ENCODE peak calls at places on chromosomes 16 and 17, in seven cellular contexts. D is Ammon's horn, F is NCI-H2107, K is amygdala, Q is heart left ventricle, R is NCI-H1694 treated with DMSO at 0.1 percent for 48 hours, J is Kasumi-1. Z is an unnamed sample.

GRCh38 chr17:15406081-15406480 is 61.3 kb downstream of the CDRT4 start:
- DNase-seq in D (no peak), R (no peak), J (no peak), F (no peak), Q (no peak), K (no peak), Z (no peak)

GRCh38 chr17:78957076-78957475 is 22.6 kb downstream of the LGALS3BP start:
- DNase-seq in K (no peak), J (no peak), D (no peak), Q (no peak), R (no peak), F (no peak), Z (no peak)

GRCh38 chr16:4314532-4315184 is 1.2 kb upstream of the GLIS2 start:
- DNase-seq in F (no peak), Q (no peak), R (peak; percentile 41), D (no peak), J (no peak), K (no peak), Z (no peak)

GRCh38 chr16:67915831-67916723 is 15.6 kb downstream of the CTRL start:
- DNase-seq in R (no peak), F (no peak), K (no peak), J (no peak), Q (no peak), D (peak; percentile 1), Z (peak; percentile 43)

GRCh38 chr16:54434859-54435258 is 148.3 kb upstream of the IRX3 start:
- DNase-seq in F (no peak), J (no peak), D (no peak), K (no peak), Q (no peak), R (no peak), Z (no peak)

GRCh38 chr17:49819118-49819517 is 28.8 kb downstream of the TAC4 start:
- DNase-seq in F (no peak), D (no peak), K (no peak), J (no peak), Q (no peak), R (no peak), Z (no peak)

GRCh38 chr16:30369091-30369937 is 980 bp downstream of the TBC1D10B start:
- DNase-seq in K (no peak), D (no peak), J (no peak), F (no peak), Q (no peak), R (no peak), Z (no peak)

GRCh38 chr17:8393470-8394231 is 4.0 kb downstream of the RNF222 start:
- DNase-seq in Q (no peak), F (no peak), K (no peak), R (no peak), J (no peak), D (no peak), Z (no peak)

GRCh38 chr17:57380055-57380356 is 123.7 kb downstream of the MSI2 start:
- DNase-seq in J (no peak), D (no peak), Q (no peak), F (no peak), K (no peak), R (no peak), Z (no peak)

GRCh38 chr16:2987854-2988253 is 7.6 kb upstream of the PKMYT1 start:
- DNase-seq in F (no peak), K (no peak), J (no peak), D (no peak), R (peak; percentile 59), Q (no peak), Z (no peak)

GRCh38 chr17:42251115-42251514 is 25.1 kb downstream of the STAT5B start:
- DNase-seq in D (no peak), F (no peak), R (no peak), Q (no peak), K (no peak), J (peak; percentile 20), Z (no peak)

GRCh38 chr17:63189930-63190329 is 223.9 kb downstream of the TANC2 start:
- DNase-seq in K (no peak), F (no peak), J (no peak), Q (no peak), R (no peak), D (no peak), Z (no peak)

GRCh38 chr17:76943781-76944213 is 75.6 kb downstream of the MGAT5B start:
- DNase-seq in J (no peak), K (no peak), F (peak; percentile 10), R (peak; percentile 61), Q (no peak), D (no peak), Z (no peak)

GRCh38 chr17:79949646-79950292 is 85.9 kb downstream of the TBC1D16 start:
- DNase-seq in R (no peak), J (no peak), Q (no peak), D (no peak), K (no peak), F (no peak), Z (no peak)

GRCh38 chr16:1093284-1094123 is 2.5 kb downstream of the C1QTNF8 start:
- DNase-seq in Q (no peak), D (no peak), R (no peak), J (no peak), K (no peak), F (no peak), Z (no peak)

GRCh38 chr17:19317359-19318095 is 45.0 kb downstream of the B9D1 start:
- DNase-seq in R (no peak), D (peak; percentile 98), J (no peak), F (no peak), Q (peak; percentile 87), K (peak; percentile 90), Z (no peak)

GRCh38 chr17:78763561-78763960 is 18.5 kb downstream of the CYTH1 start:
- DNase-seq in F (no peak), Q (no peak), K (no peak), J (no peak), D (no peak), R (no peak), Z (no peak)

GRCh38 chr17:63753215-63753614 is 11.6 kb upstream of the STRADA start:
- DNase-seq in F (no peak), D (no peak), Q (no peak), R (no peak), K (no peak), J (no peak), Z (no peak)

GRCh38 chr16:78832100-78832499 is 732.6 kb downstream of the WWOX start:
- DNase-seq in K (no peak), Q (no peak), J (no peak), D (no peak), R (no peak), F (no peak), Z (no peak)

GRCh38 chr16:66525396-66526180 is 24.3 kb downstream of the TK2 start:
- DNase-seq in R (no peak), D (no peak), J (no peak), Q (no peak), F (no peak), K (no peak), Z (no peak)

GRCh38 chr16:52561910-52562741 is 15.2 kb upstream of the TOX3 start:
- DNase-seq in K (no peak), D (no peak), R (no peak), J (no peak), Q (no peak), F (peak; percentile 37), Z (peak; percentile 75)

GRCh38 chr17:1413281-1413791 is 13.3 kb upstream of the YWHAE start:
- DNase-seq in Q (peak; percentile 72), R (no peak), D (no peak), J (no peak), K (no peak), F (no peak), Z (peak; percentile 27)

GRCh38 chr16:68823401-68823800 is 19.9 kb upstream of the TANGO6 start:
- DNase-seq in D (no peak), R (no peak), Q (no peak), F (no peak), K (no peak), J (no peak), Z (no peak)

GRCh38 chr17:59190806-59191205 is 19.0 kb upstream of the SMG8 start:
- DNase-seq in F (no peak), D (no peak), Q (no peak), J (no peak), R (no peak), K (no peak), Z (no peak)

GRCh38 chr17:52660692-52661091 is 502.2 kb upstream of the CA10 start:
- DNase-seq in R (no peak), J (no peak), D (peak; percentile 8), F (no peak), K (no peak), Q (no peak), Z (no peak)

GRCh38 chr16:10964039-10964890 is 19.9 kb downstream of the CLEC16A start:
- DNase-seq in D (peak; percentile 90), R (peak; percentile 70), K (peak; percentile 37), Q (peak; percentile 90), F (peak; percentile 85), J (peak; percentile 40), Z (peak; percentile 82)

GRCh38 chr16:11087691-11088431 is 143.5 kb downstream of the CLEC16A start:
- DNase-seq in R (no peak), K (no peak), Q (no peak), F (no peak), J (no peak), D (no peak), Z (no peak)

GRCh38 chr16:66265106-66265415 is 101.4 kb upstream of the CDH5 start:
- DNase-seq in D (no peak), R (no peak), J (no peak), F (no peak), K (no peak), Q (no peak), Z (no peak)

GRCh38 chr17:1232331-1232730 is 37.9 kb upstream of the BHLHA9 start:
- DNase-seq in J (no peak), F (no peak), Q (no peak), D (no peak), R (no peak), K (no peak), Z (no peak)

GRCh38 chr16:87496101-87496801 is 3.4 kb upstream of the ZCCHC14 start:
- DNase-seq in F (no peak), K (no peak), Q (no peak), J (no peak), D (no peak), R (no peak), Z (no peak)

GRCh38 chr17:32494621-32495346 is 8.0 kb downstream of the CDK5R1 start:
- DNase-seq in J (peak; percentile 61), Q (no peak), K (no peak), R (peak; percentile 53), F (peak; percentile 80), D (peak; percentile 76), Z (no peak)

GRCh38 chr16:87460936-87461335 is 31.9 kb downstream of the ZCCHC14 start:
- DNase-seq in Q (no peak), R (no peak), J (no peak), F (no peak), K (no peak), D (no peak), Z (no peak)

GRCh38 chr17:57256708-57257112 is 387 bp downstream of the MSI2 start:
- DNase-seq in R (no peak), D (peak; percentile 37), K (no peak), F (no peak), Q (no peak), J (no peak), Z (peak; percentile 14)

GRCh38 chr17:60463157-60463820 is 41.0 kb downstream of the CHCT1 start:
- DNase-seq in F (no peak), Q (no peak), D (no peak), J (no peak), K (no peak), R (no peak), Z (no peak)

GRCh38 chr16:70476272-70477020 is 22.1 kb downstream of the FCSK start:
- DNase-seq in J (peak; percentile 77), D (peak; percentile 44), Q (peak; percentile 32), R (peak; percentile 50), F (no peak), K (no peak), Z (no peak)

GRCh38 chr17:61722398-61722797 is 131.4 kb upstream of the NACA2 start:
- DNase-seq in D (no peak), R (no peak), J (no peak), Q (no peak), F (no peak), K (no peak), Z (no peak)

GRCh38 chr17:50596191-50597037 is 35.9 kb downstream of the CACNA1G start:
- DNase-seq in R (no peak), K (no peak), D (no peak), Q (no peak), J (no peak), F (no peak), Z (no peak)

GRCh38 chr17:73013816-73014663 is 78.4 kb downstream of the SLC39A11 start:
- DNase-seq in F (no peak), D (no peak), Q (no peak), R (peak; percentile 28), J (no peak), K (no peak), Z (no peak)